ENCODE peak calls at places on chromosome 5, in four cellular contexts. X is WTC11, Z is hypothalamus, Q is EH. K is an unnamed sample.

GRCh38 chr5:75513841-75514240 is 2.1 kb downstream of the POLK start:
- DNase-seq in Q (no peak), Z (no peak), X (no peak), K (no peak)

GRCh38 chr5:51345106-51345505 is 38.1 kb upstream of the ISL1 start:
- DNase-seq in X (no peak), Q (peak; percentile 60), Z (no peak), K (no peak)

GRCh38 chr5:142446960-142447279 is 122.1 kb upstream of the SPRY4 start:
- DNase-seq in Z (no peak), Q (no peak), X (no peak), K (no peak)

GRCh38 chr5:112735702-112736101 is 2.0 kb upstream of the APC start:
- DNase-seq in X (no peak), Z (no peak), Q (peak; percentile 83), K (no peak)

GRCh38 chr5:83577036-83577636 is 105.6 kb downstream of the VCAN start:
- DNase-seq in Z (no peak), X (no peak), Q (peak; percentile 20), K (no peak)

GRCh38 chr5:167208911-167209310 is 1082.5 kb upstream of the WWC1 start:
- DNase-seq in Q (peak; percentile 44), Z (no peak), X (no peak), K (no peak)

GRCh38 chr5:17216974-17217325 is 481 bp upstream of the BASP1 start:
- DNase-seq in Z (peak; percentile 55), Q (peak; percentile 57), X (peak; percentile 66), K (peak; percentile 86)

GRCh38 chr5:142824391-142824790 is 54.2 kb downstream of the ARHGAP26 start:
- DNase-seq in Q (no peak), Z (no peak), X (no peak), K (no peak)

GRCh38 chr5:171757853-171758535 is 27.6 kb upstream of the SMIM23 start:
- DNase-seq in X (no peak), Z (no peak), Q (peak; percentile 91), K (no peak)

GRCh38 chr5:100838048-100838473 is 65.0 kb downstream of the ST8SIA4 start:
- DNase-seq in X (no peak), Q (no peak), Z (no peak), K (no peak)

GRCh38 chr5:159051431-159052281 is 48.1 kb downstream of the EBF1 start:
- DNase-seq in Q (peak; percentile 17), X (peak; percentile 61), Z (peak; percentile 59), K (peak; percentile 85)

GRCh38 chr5:54692631-54693030 is 175.1 kb downstream of the SNX18 start:
- DNase-seq in X (no peak), Q (no peak), Z (no peak), K (no peak)

GRCh38 chr5:139960723-139961383 is 82.2 kb downstream of the NRG2 start:
- DNase-seq in Q (no peak), X (no peak), Z (no peak), K (peak; percentile 20)

GRCh38 chr5:138752341-138752950 is 779 bp upstream of the CTNNA1 start:
- DNase-seq in Z (no peak), X (peak; percentile 36), Q (peak; percentile 53), K (peak; percentile 86)

GRCh38 chr5:124923131-124923530 is 176.7 kb upstream of the ZNF608 start:
- DNase-seq in X (no peak), Q (peak; percentile 13), Z (peak; percentile 44), K (no peak)

GRCh38 chr5:16934123-16934522 is 2.0 kb downstream of the MYO10 start:
- DNase-seq in Z (peak; percentile 6), Q (peak; percentile 78), X (peak; percentile 91), K (peak; percentile 94)

GRCh38 chr5:389197-389821 is 53.7 kb upstream of the EXOC3 start:
- DNase-seq in Z (no peak), Q (no peak), X (no peak), K (no peak)

GRCh38 chr5:142512041-142512679 is 173.7 kb downstream of the FGF1 start:
- DNase-seq in X (no peak), Z (peak; percentile 22), Q (peak; percentile 53), K (no peak)

GRCh38 chr5:150658121-150658520 is 2.9 kb upstream of the MYOZ3 start:
- DNase-seq in Q (no peak), X (no peak), Z (no peak), K (peak; percentile 31)

GRCh38 chr5:122156724-122157325 is 27.5 kb downstream of the ZNF474 start:
- DNase-seq in Q (peak; percentile 75), X (no peak), Z (no peak), K (no peak)

GRCh38 chr5:117621921-117622320 is 1047.3 kb upstream of the SEMA6A start:
- DNase-seq in Q (no peak), X (no peak), Z (no peak), K (no peak)

GRCh38 chr5:155128786-155129512 is 115.4 kb downstream of the KIF4B start:
- DNase-seq in Z (no peak), X (no peak), Q (no peak), K (no peak)

GRCh38 chr5:31962928-31963327 is 211.2 kb downstream of the GOLPH3 start:
- DNase-seq in Q (peak; percentile 15), Z (no peak), X (no peak), K (no peak)

K was measured in endodermal cell.